ENCODE peak calls at places on chromosomes 7 and 10, in five cellular contexts. F is stomach, X is suprapubic skin, C is HL-60, T is SK-N-SH. J is an unnamed sample.

GRCh38 chr10:3295501-3296005 is 123.0 kb upstream of the PITRM1 start:
- DNase-seq in T (no peak), C (no peak), X (no peak), F (no peak), J (no peak)

GRCh38 chr10:6200588-6201510 is 1.9 kb upstream of the PFKFB3 start:
- DNase-seq in C (no peak), F (no peak), X (no peak), T (peak; percentile 46), J (peak; percentile 88)

GRCh38 chr10:8254350-8254749 is 199.9 kb downstream of the GATA3 start:
- DNase-seq in C (no peak), X (no peak), T (no peak), F (no peak), J (no peak)

GRCh38 chr7:66281678-66282593 is 76.8 kb downstream of the TPST1 start:
- DNase-seq in X (no peak), C (no peak), T (no peak), F (no peak), J (peak; percentile 67)

GRCh38 chr7:50346548-50347497 is 42.3 kb downstream of the IKZF1 start:
- DNase-seq in F (no peak), C (no peak), X (no peak), T (no peak), J (no peak)

GRCh38 chr10:132422169-132422691 is 25.2 kb downstream of the PWWP2B start:
- DNase-seq in F (no peak), X (no peak), C (peak; percentile 48), T (peak; percentile 47), J (peak; percentile 92)

GRCh38 chr7:105877736-105878135 is 1.3 kb upstream of the ATXN7L1 start:
- DNase-seq in X (no peak), C (no peak), T (no peak), F (no peak), J (no peak)

GRCh38 chr7:2029211-2029905 is 203.4 kb downstream of the MAD1L1 start:
- DNase-seq in C (no peak), X (peak; percentile 40), F (no peak), T (no peak), J (peak; percentile 49)

GRCh38 chr7:47783456-47784240 is 164.6 kb downstream of the PKD1L1 start:
- DNase-seq in X (no peak), T (no peak), F (no peak), C (no peak), J (no peak)

GRCh38 chr7:45890902-45891461 is 2.7 kb downstream of the IGFBP1 start:
- DNase-seq in C (peak; percentile 0), T (peak; percentile 58), X (no peak), F (no peak), J (no peak)

GRCh38 chr10:102133373-102134195 is 744 bp downstream of the PPRC1 start:
- DNase-seq in X (peak; percentile 87), C (peak; percentile 87), F (peak; percentile 63), T (peak; percentile 91), J (peak; percentile 92)

GRCh38 chr7:148566736-148567135 is 23.8 kb upstream of the C7orf33 start:
- DNase-seq in C (no peak), X (no peak), T (no peak), F (no peak), J (no peak)

GRCh38 chr10:5779753-5780152 is 33.5 kb downstream of the GDI2 start:
- DNase-seq in X (no peak), F (no peak), C (no peak), T (no peak), J (no peak)

GRCh38 chr7:121960678-121961461 is 87.9 kb downstream of the PTPRZ1 start:
- DNase-seq in C (no peak), F (no peak), X (no peak), T (no peak), J (no peak)

GRCh38 chr7:8278183-8278582 is 16.2 kb upstream of the ICA1 start:
- DNase-seq in C (no peak), F (no peak), X (no peak), T (no peak), J (no peak)

GRCh38 chr7:42237162-42237821 is at the start of gene GLI3:
- DNase-seq in X (peak; percentile 92), F (peak; percentile 58), C (no peak), T (peak; percentile 54), J (peak; percentile 78)

GRCh38 chr7:105473163-105473562 is 48.9 kb downstream of the PUS7 start:
- DNase-seq in T (no peak), C (no peak), X (no peak), F (no peak), J (no peak)

GRCh38 chr7:20365486-20365885 is 34.8 kb downstream of the ITGB8 start:
- DNase-seq in T (peak; percentile 27), F (no peak), C (no peak), X (no peak), J (no peak)
- TF ChIP-seq POLR2AphosphoS5 in T (no peak), F (no peak), C (no peak), X (no peak), J (no peak)

GRCh38 chr7:69608878-69609277 is 10.6 kb downstream of the AUTS2 start:
- DNase-seq in X (no peak), C (no peak), F (no peak), T (no peak), J (no peak)
- TF ChIP-seq POLR2AphosphoS5 in X (no peak), C (no peak), F (no peak), T (no peak), J (no peak)

DNA sequence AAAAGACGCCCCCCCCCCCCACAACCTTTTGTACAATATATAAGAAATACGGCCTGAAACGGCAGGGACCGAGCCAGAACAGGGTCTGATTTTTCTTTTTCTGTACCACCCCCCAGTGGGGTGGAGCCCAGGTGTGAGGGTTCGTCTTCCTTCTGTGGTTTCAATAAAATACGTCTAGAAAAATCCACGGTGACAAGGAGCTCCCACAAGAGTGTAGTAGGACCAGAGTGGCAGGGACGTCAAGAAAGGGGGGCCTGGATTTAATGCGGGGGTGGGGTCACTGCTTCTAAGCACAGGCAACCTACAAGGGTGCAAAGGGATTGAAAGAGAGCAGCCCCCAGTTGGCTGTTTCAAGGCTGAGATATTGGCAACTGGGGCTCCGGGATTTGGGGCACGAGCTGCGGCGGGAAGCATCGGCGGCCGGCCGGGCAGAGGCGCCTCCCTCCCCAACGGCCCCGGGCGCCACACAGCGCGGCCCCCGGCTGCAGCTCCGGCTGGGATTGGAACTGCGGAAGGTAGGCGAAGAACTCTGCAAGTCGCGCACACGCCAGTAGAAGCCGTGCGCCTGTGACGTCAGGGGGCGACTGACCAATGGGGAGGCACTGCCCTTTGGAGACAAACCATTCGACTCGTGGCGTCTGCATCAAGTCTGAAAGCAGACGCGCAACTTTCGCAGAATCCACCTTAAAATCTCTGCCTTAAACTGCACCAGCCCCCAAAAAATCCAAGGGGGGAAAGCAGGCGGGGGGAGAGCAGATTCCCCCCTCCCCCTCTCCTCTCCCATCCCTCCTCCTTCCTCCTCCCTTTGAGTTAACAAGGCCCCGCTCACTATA is at the start of gene DLX6:
- DNase-seq in F (no peak), X (no peak), T (peak; percentile 99), C (no peak), J (no peak)
- TF ChIP-seq POLR2AphosphoS5 in F (no peak), X (no peak), T (peak; percentile 14), C (no peak), J (no peak)

GRCh38 chr7:108570146-108570755 is 577 bp downstream of the DNAJB9 start:
- DNase-seq in F (peak; percentile 55), X (peak; percentile 74), C (no peak), T (peak; percentile 64), J (no peak)
- TF ChIP-seq POLR2AphosphoS5 in F (peak; percentile 66), X (no peak), C (no peak), T (no peak), J (peak; percentile 65)

DNA sequence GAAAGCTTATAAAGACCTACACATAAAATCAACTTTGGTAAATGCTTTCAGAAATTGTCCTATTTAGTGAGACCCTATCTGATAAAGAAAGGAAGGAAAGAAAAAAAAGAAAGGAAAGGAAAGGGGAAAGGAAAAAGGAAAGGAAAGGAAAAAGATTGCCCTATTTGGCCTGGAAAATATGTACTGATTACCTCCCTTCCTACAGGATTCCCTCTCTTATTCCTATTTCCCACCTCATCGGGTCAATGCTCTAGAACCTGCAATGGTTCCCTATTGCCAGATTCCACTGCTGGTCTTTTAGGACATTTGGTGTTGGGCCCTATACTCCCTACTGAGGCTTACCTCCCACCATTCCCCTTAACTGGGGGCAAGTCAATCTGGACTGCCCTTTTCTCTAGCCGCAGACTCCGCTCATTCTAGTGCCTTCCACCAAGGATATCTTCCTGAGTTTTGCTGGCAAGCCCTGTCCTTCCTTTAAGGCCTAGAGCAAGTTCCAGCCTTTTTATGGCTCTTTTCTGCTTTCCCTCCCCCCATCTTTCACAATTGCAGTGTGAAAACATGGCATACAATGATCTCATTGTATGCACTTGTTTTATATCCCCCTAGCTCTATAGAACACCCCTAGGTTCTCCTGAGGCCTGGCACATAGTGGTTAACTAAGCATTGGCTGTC is 4.4 kb downstream of the DDIT4 start:
- DNase-seq in T (no peak), X (no peak), F (no peak), C (no peak), J (no peak)
- TF ChIP-seq POLR2AphosphoS5 in T (no peak), X (no peak), F (no peak), C (no peak), J (no peak)

DNA sequence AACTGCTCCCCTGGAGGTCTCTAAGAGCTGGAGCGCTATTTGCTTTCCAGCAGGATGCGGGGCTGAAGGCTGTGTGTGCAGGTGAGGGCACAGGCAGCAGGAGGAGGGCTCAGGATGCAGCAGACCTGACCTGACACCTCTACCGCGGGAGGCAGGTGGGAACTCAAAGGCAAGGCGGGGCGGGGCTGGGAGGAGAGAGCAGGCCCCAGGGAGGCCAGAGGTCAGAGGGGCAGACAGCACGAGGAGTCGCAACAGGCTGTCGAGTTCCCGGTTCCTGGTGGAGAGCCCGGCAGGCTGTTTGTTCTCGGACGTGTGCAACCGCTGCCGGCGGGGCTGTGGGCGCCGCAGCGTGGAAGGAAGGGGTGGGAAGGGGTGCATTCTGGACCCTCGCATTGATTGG is 7.9 kb upstream of the CRTAC1 start:
- DNase-seq in F (no peak), T (no peak), X (no peak), C (no peak), J (no peak)
- TF ChIP-seq POLR2AphosphoS5 in F (no peak), T (no peak), X (no peak), C (no peak), J (no peak)